ENCODE peak calls at places on chromosomes 6 and 20, in seven cellular contexts. U is ACHN, I is heart left ventricle, N is colonic mucosa, L is H9, W is epithelial cell of esophagus, Y is iris pigment epithelial cell. R is an unnamed sample.
A peak's percentile ranks its signal among the peaks of the same experiment; 100 is the strongest.

GRCh38 chr20:61608275-61609085 is 356.4 kb downstream of the CDH4 start:
- DNase-seq in U (peak; percentile 17), W (peak; percentile 15), N (no peak), Y (peak; percentile 15), L (peak; percentile 57), I (no peak), R (no peak)

GRCh38 chr6:16947461-16948159 is 154.2 kb upstream of the STMND1 start:
- DNase-seq in L (no peak), U (no peak), W (peak; percentile 78), I (no peak), Y (peak; percentile 96), N (peak; percentile 33), R (peak; percentile 96)

GRCh38 chr6:136077834-136078576 is 172.1 kb downstream of the MTFR2 start:
- DNase-seq in N (no peak), Y (peak; percentile 85), U (no peak), W (peak; percentile 42), I (no peak), L (no peak), R (no peak)

GRCh38 chr20:17895641-17896246 is 72.8 kb downstream of the SNX5 start:
- DNase-seq in L (no peak), U (no peak), Y (peak; percentile 77), I (peak; percentile 83), W (peak; percentile 58), N (no peak), R (no peak)

GRCh38 chr6:1336246-1336843 is 24.4 kb downstream of the FOXQ1 start:
- DNase-seq in W (peak; percentile 93), N (peak; percentile 67), Y (no peak), L (peak; percentile 68), I (no peak), U (peak; percentile 58), R (peak; percentile 39)

GRCh38 chr20:17969884-17970409 is 1.1 kb downstream of the MGME1 start:
- DNase-seq in U (peak; percentile 48), N (peak; percentile 60), W (peak; percentile 47), Y (peak; percentile 77), L (no peak), I (peak; percentile 33), R (no peak)

GRCh38 chr20:54212226-54212625 is 4.3 kb downstream of the PFDN4 start:
- DNase-seq in I (no peak), Y (peak; percentile 75), U (no peak), W (no peak), L (no peak), N (no peak), R (no peak)

GRCh38 chr6:29627762-29628418 is 5.1 kb downstream of the GABBR1 start:
- DNase-seq in L (peak; percentile 94), W (peak; percentile 27), N (peak; percentile 60), U (peak; percentile 69), I (peak; percentile 84), Y (peak; percentile 80), R (peak; percentile 35)

GRCh38 chr6:123171341-123171740 is 175.3 kb downstream of the CLVS2 start:
- DNase-seq in U (no peak), Y (no peak), L (no peak), W (peak; percentile 8), N (no peak), I (no peak), R (no peak)

GRCh38 chr6:143449731-143450452 is 603 bp downstream of the ADAT2 start:
- DNase-seq in W (peak; percentile 8), U (peak; percentile 18), I (no peak), L (peak; percentile 36), N (peak; percentile 58), Y (peak; percentile 37), R (peak; percentile 50)

GRCh38 chr20:51402201-51402600 is 140.3 kb downstream of the NFATC2 start:
- DNase-seq in U (no peak), L (no peak), Y (peak; percentile 84), I (no peak), N (no peak), W (no peak), R (no peak)

GRCh38 chr6:79546186-79546585 is 9.0 kb upstream of the LCA5 start:
- DNase-seq in N (no peak), L (no peak), I (no peak), U (no peak), W (no peak), Y (peak; percentile 61), R (no peak)

GRCh38 chr20:40268321-40269075 is 420.5 kb downstream of the MAFB start:
- DNase-seq in U (no peak), N (no peak), Y (no peak), I (no peak), L (peak; percentile 75), W (no peak), R (no peak)

GRCh38 chr20:61874421-61875068 is 191.1 kb downstream of the TAF4 start:
- DNase-seq in L (peak; percentile 83), Y (peak; percentile 35), I (no peak), N (no peak), U (no peak), W (peak; percentile 52), R (peak; percentile 61)

GRCh38 chr6:72855471-72855870 is 233.6 kb downstream of the KCNQ5 start:
- DNase-seq in W (no peak), Y (no peak), N (no peak), I (no peak), L (no peak), U (no peak), R (no peak)

GRCh38 chr20:47854687-47855212 is 69.5 kb upstream of the SULF2 start:
- DNase-seq in I (no peak), Y (peak; percentile 68), W (peak; percentile 78), N (no peak), U (peak; percentile 55), L (peak; percentile 82), R (peak; percentile 37)

GRCh38 chr6:142323377-142323776 is 21.6 kb downstream of the ADGRG6 start:
- DNase-seq in I (no peak), W (peak; percentile 98), N (peak; percentile 32), U (no peak), L (no peak), Y (peak; percentile 51), R (peak; percentile 62)

GRCh38 chr6:169807699-169808607 is 56.5 kb downstream of the ERMARD start:
- DNase-seq in L (peak; percentile 18), N (peak; percentile 13), U (no peak), W (no peak), I (no peak), Y (no peak), R (no peak)

GRCh38 chr20:11585752-11586352 is 331.8 kb upstream of the BTBD3 start:
- DNase-seq in U (peak; percentile 13), Y (peak; percentile 51), I (no peak), L (no peak), W (peak; percentile 38), N (no peak), R (peak; percentile 25)

GRCh38 chr20:13687827-13688226 is 49.1 kb upstream of the TASP1 start:
- DNase-seq in L (no peak), Y (no peak), I (no peak), U (no peak), N (no peak), W (no peak), R (no peak)

GRCh38 chr6:148465654-148466053 is 123.0 kb downstream of the SASH1 start:
- DNase-seq in U (no peak), I (no peak), Y (no peak), L (no peak), W (no peak), N (no peak), R (no peak)

GRCh38 chr6:8888468-8888867 is 453.1 kb upstream of the SLC35B3 start:
- DNase-seq in I (no peak), L (no peak), W (peak; percentile 39), U (peak; percentile 2), N (no peak), Y (peak; percentile 18), R (no peak)

GRCh38 chr20:22939181-22939580 is 95.9 kb upstream of the SSTR4 start:
- DNase-seq in Y (no peak), I (no peak), L (no peak), W (no peak), U (no peak), N (no peak), R (no peak)

GRCh38 chr6:1412908-1413307 is 23.5 kb downstream of the FOXF2 start:
- DNase-seq in W (no peak), I (no peak), Y (no peak), N (no peak), U (no peak), L (no peak), R (no peak)

GRCh38 chr6:157023958-157024357 is 246.8 kb downstream of the ARID1B start:
- DNase-seq in U (no peak), Y (peak; percentile 83), N (no peak), W (no peak), L (no peak), I (no peak), R (no peak)

GRCh38 chr20:35305682-35306556 is 13.7 kb upstream of the FAM83C start:
- DNase-seq in W (peak; percentile 100), I (peak; percentile 77), L (no peak), Y (peak; percentile 100), N (no peak), U (peak; percentile 98), R (no peak)

R was measured in NCI-H1105 treated with DMSO at 0.1 percent for 48 hours.